ENCODE peak calls at places on chromosomes 12 and 14, in seven cellular contexts. K, V, H, E, P, U and X are unnamed samples.

GRCh38 chr12:50401383-50402155 is 884 bp downstream of the LARP4 start:
- DNase-seq in E (peak; percentile 36), K (no peak), V (no peak), U (no peak), H (no peak), P (no peak), X (no peak)

GRCh38 chr12:116910645-116911449 is at the start of gene FBXW8:
- DNase-seq in K (peak; percentile 15), H (peak; percentile 82), E (peak; percentile 93), V (peak; percentile 87), U (peak; percentile 84), P (peak; percentile 85), X (peak; percentile 66)

GRCh38 chr14:57378661-57379060 is 11.7 kb upstream of the NAA30 start:
- DNase-seq in H (no peak), P (no peak), K (no peak), E (no peak), U (no peak), V (no peak), X (no peak)

GRCh38 chr14:53570411-53571387 is 385.9 kb downstream of the BMP4 start:
- DNase-seq in E (no peak), V (no peak), U (no peak), H (no peak), K (peak; percentile 62), P (no peak), X (no peak)

GRCh38 chr12:57534991-57535543 is 11.9 kb downstream of the DCTN2 start:
- DNase-seq in V (no peak), P (no peak), U (no peak), E (no peak), H (no peak), K (no peak), X (no peak)

GRCh38 chr12:65649126-65649525 is 175.2 kb upstream of the HMGA2 start:
- DNase-seq in H (no peak), P (no peak), K (no peak), V (peak; percentile 72), U (no peak), E (no peak), X (no peak)

GRCh38 chr14:23895480-23895879 is 58.1 kb upstream of the DHRS4 start:
- DNase-seq in E (no peak), V (no peak), H (no peak), P (no peak), K (no peak), U (no peak), X (no peak)

GRCh38 chr12:113112043-113112899 is 23.3 kb downstream of the RASAL1 start:
- DNase-seq in K (no peak), V (no peak), P (no peak), E (peak; percentile 65), H (no peak), U (no peak), X (no peak)

GRCh38 chr14:35416108-35416750 is 11.7 kb upstream of the NFKBIA start:
- DNase-seq in V (no peak), P (no peak), U (no peak), K (peak; percentile 70), H (no peak), E (no peak), X (no peak)

GRCh38 chr12:117514016-117514415 is 152.6 kb upstream of the NOS1 start:
- DNase-seq in K (no peak), U (no peak), E (no peak), P (no peak), H (no peak), V (no peak), X (no peak)

GRCh38 chr14:22432348-22432976 is 156.6 kb downstream of the DAD1 start:
- DNase-seq in E (peak; percentile 7), P (no peak), U (no peak), V (peak; percentile 41), K (no peak), H (no peak), X (no peak)

GRCh38 chr12:110109037-110109836 is 14.9 kb upstream of the IFT81 start:
- DNase-seq in H (peak; percentile 54), P (no peak), V (peak; percentile 77), K (no peak), E (peak; percentile 87), U (no peak), X (no peak)

GRCh38 chr12:95173392-95174251 is 43.6 kb downstream of the FGD6 start:
- DNase-seq in V (peak; percentile 70), E (no peak), K (no peak), P (no peak), H (no peak), U (no peak), X (no peak)

GRCh38 chr14:75452900-75453816 is 25.3 kb downstream of the JDP2 start:
- DNase-seq in K (no peak), U (peak; percentile 94), E (peak; percentile 94), P (peak; percentile 80), H (no peak), V (peak; percentile 56), X (peak; percentile 19)

GRCh38 chr14:99879401-99880295 is 86.4 kb downstream of the EML1 start:
- DNase-seq in H (peak; percentile 53), K (no peak), E (no peak), V (no peak), U (no peak), P (no peak), X (no peak)

DNA sequence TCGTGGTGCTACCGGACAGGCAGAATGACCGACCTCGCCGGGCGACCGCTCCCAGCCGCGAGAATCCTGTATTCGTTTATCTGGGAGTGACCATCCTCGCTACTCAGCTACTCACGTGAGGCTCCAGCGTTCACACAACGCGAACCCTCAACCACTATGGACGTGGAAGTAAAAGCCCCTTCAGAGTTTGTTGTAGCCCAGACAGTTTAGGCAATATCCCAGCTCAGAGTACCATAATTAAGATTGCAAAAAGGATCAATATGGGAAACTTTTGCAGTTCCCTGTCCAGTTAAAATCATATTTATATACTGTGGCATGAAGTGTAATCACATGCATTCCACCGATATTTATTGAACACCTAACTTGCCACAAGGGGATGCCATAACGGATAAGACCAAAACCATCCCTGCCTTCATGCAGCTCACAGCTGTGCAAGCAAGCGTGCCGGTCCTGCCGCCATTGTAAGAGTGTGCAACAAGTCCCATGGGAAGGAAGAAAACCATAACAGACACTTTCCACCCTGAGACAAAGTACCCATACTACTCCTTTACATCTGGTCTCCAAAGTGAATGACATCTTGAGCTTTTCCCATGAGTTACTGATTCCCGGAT is 938 bp upstream of the MAX start:
- DNase-seq in V (peak; percentile 32), H (peak; percentile 34), U (no peak), K (no peak), E (no peak), P (no peak), X (no peak)
- TF ChIP-seq CTCF in V (peak; percentile 43), H (peak; percentile 25), U (peak; percentile 35), K (peak; percentile 31), E (no peak), P (peak; percentile 36), X (no peak)

DNA sequence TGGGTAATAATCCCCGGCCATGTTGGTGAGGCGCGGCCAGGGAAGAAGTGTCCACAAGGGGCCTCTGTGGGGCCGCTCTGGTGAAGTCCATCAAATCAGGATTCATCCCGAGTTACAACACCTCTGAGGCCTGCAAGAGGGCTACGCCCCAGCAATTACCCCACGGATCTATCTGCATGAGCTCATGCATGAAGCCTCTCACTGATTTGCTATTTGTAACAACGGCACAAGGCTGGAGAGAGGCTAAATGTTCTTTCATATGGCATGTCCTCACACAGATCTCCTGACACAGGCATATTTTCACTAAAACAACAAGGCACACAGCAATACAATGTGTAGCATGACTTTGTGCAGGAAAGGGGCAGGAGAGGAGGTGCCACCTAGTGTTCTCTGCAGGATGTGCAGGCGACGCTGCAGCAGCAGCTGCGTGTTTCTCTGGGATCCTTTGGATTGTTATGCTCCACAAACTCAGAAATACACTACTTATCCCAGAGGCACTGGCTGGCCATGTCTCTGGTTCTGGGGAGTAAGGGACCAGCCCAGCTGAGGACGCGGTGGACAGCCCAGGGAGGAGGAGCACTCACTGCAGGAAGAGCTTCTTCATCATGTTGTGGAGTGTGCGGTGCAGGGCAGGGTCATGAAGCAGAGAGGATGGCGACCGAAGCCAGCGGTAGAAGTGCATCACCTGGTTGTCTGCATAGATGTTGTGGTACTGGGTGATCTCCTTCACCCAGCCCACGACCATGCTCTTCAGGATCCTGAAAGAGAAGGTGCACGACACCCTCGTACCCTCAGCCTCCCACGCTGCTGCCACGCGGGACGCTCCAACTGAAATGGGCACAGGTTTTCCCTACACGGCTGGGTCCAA is 20.2 kb downstream of the P2RX2 start:
- DNase-seq in E (peak; percentile 84), H (peak; percentile 60), K (no peak), P (no peak), U (peak; percentile 64), V (peak; percentile 71), X (no peak)
- TF ChIP-seq CTCF in E (peak; percentile 83), H (peak; percentile 93), K (peak; percentile 79), P (peak; percentile 83), U (peak; percentile 74), V (peak; percentile 80), X (peak; percentile 69)

GRCh38 chr14:33432407-33433023 is 493.8 kb downstream of the NPAS3 start:
- DNase-seq in E (no peak), K (no peak), H (peak; percentile 41), U (no peak), P (no peak), V (peak; percentile 1), X (no peak)

GRCh38 chr14:33430414-33430813 is 491.7 kb downstream of the NPAS3 start:
- DNase-seq in P (no peak), E (no peak), H (no peak), K (no peak), U (no peak), V (no peak), X (no peak)

GRCh38 chr14:33441633-33442032 is 503.0 kb downstream of the NPAS3 start:
- DNase-seq in H (no peak), E (no peak), P (no peak), U (no peak), K (no peak), V (no peak), X (no peak)

DNA sequence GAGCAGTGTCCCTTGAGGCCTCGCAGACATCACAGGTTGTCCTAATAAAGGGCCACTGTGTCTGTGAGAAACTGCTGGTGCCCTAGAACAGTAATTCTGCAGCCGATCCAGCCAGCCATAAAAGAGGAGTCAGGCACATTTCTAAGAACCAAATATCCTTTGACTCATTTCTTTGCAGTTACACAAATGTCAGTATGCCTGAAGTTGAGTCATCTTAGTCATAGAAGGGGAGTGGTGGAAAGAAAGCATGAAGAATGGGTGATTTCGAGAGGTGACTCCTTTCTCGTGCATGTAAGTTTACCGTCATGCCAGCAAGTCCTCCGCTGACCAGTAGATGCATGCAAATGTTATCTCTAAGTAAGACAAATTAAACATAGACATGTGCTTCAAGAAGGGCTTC is 497.2 kb downstream of the NPAS3 start:
- DNase-seq in U (no peak), V (no peak), E (no peak), P (no peak), K (no peak), H (no peak), X (no peak)
- TF ChIP-seq CTCF in U (no peak), V (no peak), E (no peak), P (no peak), K (no peak), H (no peak), X (no peak)

GRCh38 chr14:106187176-106187670 is 660.8 kb downstream of the TMEM121 start:
- DNase-seq in V (no peak), K (no peak), H (no peak), E (no peak), U (no peak), P (no peak), X (no peak)

DNA sequence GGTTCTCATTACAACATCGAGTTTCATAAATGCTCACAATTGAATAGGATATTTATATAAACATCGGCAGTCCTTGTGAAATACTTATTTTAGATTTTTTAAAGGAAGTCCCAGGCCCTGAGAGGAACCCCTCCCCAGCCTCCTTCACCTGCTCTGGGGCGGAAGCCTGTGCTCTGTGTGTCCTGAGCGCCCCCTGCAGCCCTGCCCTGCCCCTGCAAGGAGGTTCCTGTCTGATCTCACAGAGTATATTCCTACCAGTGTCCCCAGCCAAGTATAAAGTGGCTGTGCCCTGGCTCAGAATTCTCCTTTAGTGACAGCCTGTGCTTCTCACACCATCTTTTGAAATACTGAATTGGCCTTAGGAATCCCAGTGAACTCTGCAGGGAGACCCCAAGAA is 659.5 kb downstream of the TMEM121 start:
- DNase-seq in V (no peak), H (peak; percentile 11), P (no peak), E (no peak), U (no peak), K (no peak), X (no peak)
- TF ChIP-seq CTCF in V (no peak), H (peak; percentile 34), P (no peak), E (no peak), U (no peak), K (peak; percentile 26), X (no peak)